ENCODE peak calls at places on chromosomes 11 and 22, in eight cellular contexts. T is activated CD4-positive, CD25-positive, alpha-beta regulatory T cell treated with anti-CD3 and anti-CD28 coated beads, Interleukin-2, amount 50 U/mL, for 16 hours; H is RCC 7860; D is EL; G is cardiac muscle cell; X is GM06990; I is SK-N-MC; O is NCI-H1092. C is an unnamed sample.

GRCh38 chr11:123268118-123268517 is 73.1 kb upstream of the CLMP start:
- DNase-seq in T (no peak), H (no peak), D (no peak), G (no peak), X (no peak), I (no peak), O (no peak), C (no peak)

GRCh38 chr11:117663826-117664225 is 133.2 kb downstream of the DSCAML1 start:
- DNase-seq in T (no peak), H (no peak), D (no peak), G (no peak), X (no peak), I (no peak), O (peak), C (no peak)

GRCh38 chr11:134164490-134165370 is 59.0 kb downstream of the NCAPD3 start:
- DNase-seq in T (no peak), H (no peak), D (no peak), G (no peak), X (no peak), I (no peak), O (peak), C (no peak)

GRCh38 chr22:27597703-27598444 is 203.7 kb downstream of the MN1 start:
- DNase-seq in T (no peak), H (peak), D (peak), G (peak), X (no peak), I (no peak), O (no peak), C (no peak)

GRCh38 chr11:96154802-96155520 is 188.0 kb downstream of the MAML2 start:
- DNase-seq in T (no peak), H (peak), D (peak), G (peak), X (no peak), I (no peak), O (no peak), C (no peak)

GRCh38 chr11:112343368-112344039 is 82.8 kb upstream of the PLET1 start:
- DNase-seq in T (no peak), H (no peak), D (no peak), G (peak), X (no peak), I (no peak), O (peak), C (no peak)

GRCh38 chr22:44201556-44202129 is 20.9 kb downstream of the PARVG start:
- DNase-seq in T (no peak), H (no peak), D (no peak), G (no peak), X (no peak), I (no peak), O (no peak), C (peak)

GRCh38 chr11:68004551-68005335 is 846 bp upstream of the UNC93B1 start:
- DNase-seq in T (no peak), H (no peak), D (no peak), G (no peak), X (no peak), I (no peak), O (no peak), C (no peak)

GRCh38 chr11:115164774-115165173 is 339.4 kb downstream of the CADM1 start:
- DNase-seq in T (no peak), H (no peak), D (no peak), G (no peak), X (no peak), I (no peak), O (no peak), C (no peak)

GRCh38 chr11:2134022-2135010 is 4.9 kb downstream of the IGF2 start:
- DNase-seq in T (no peak), H (no peak), D (no peak), G (no peak), X (no peak), I (no peak), O (no peak), C (no peak)

GRCh38 chr22:22074634-22075381 is 92.2 kb upstream of the TOP3B start:
- DNase-seq in T (no peak), H (peak), D (peak), G (no peak), X (no peak), I (no peak), O (no peak), C (no peak)

GRCh38 chr11:9489366-9489765 is 28.6 kb downstream of the ZNF143 start:
- DNase-seq in T (no peak), H (no peak), D (peak), G (peak), X (no peak), I (no peak), O (no peak), C (no peak)

GRCh38 chr11:844693-845644 is 2.3 kb downstream of the TSPAN4 start:
- DNase-seq in T (no peak), H (peak), D (peak), G (peak), X (no peak), I (no peak), O (no peak), C (peak)

GRCh38 chr11:33835143-33835878 is 56.6 kb downstream of the LMO2 start:
- DNase-seq in T (no peak), H (no peak), D (peak), G (peak), X (no peak), I (peak), O (peak), C (peak)

GRCh38 chr22:34427841-34428240 is 507.6 kb upstream of the LARGE1 start:
- DNase-seq in T (no peak), H (no peak), D (no peak), G (no peak), X (no peak), I (no peak), O (no peak), C (no peak)

GRCh38 chr11:68009391-68010000 is 631 bp upstream of the ALDH3B1 start:
- DNase-seq in T (no peak), H (peak), D (peak), G (peak), X (no peak), I (no peak), O (no peak), C (no peak)

GRCh38 chr22:37206841-37207821 is 5.1 kb downstream of the SSTR3 start:
- DNase-seq in T (no peak), H (no peak), D (no peak), G (no peak), X (peak), I (no peak), O (no peak), C (no peak)

GRCh38 chr11:2444301-2445106 is at the start of the genes KCNQ1 and TRPM5:
- DNase-seq in T (peak), H (no peak), D (peak), G (no peak), X (peak), I (no peak), O (peak), C (no peak)

GRCh38 chr11:130781906-130782305 is 134.4 kb downstream of the SNX19 start:
- DNase-seq in T (no peak), H (peak), D (peak), G (no peak), X (no peak), I (no peak), O (no peak), C (no peak)

GRCh38 chr11:22130462-22131053 is 62.3 kb upstream of the ANO5 start:
- DNase-seq in T (no peak), H (no peak), D (no peak), G (no peak), X (no peak), I (peak), O (no peak), C (peak)